ENCODE peak calls at places on chromosomes 6 and 20, in nine cellular contexts. One of them, this sample, is unnamed.

GRCh38 chr6:169780571-169781091 is 29.2 kb downstream of the ERMARD start:
- DNase-seq in SJSA1: no peak
- DNase-seq in dorsolateral prefrontal cortex: no peak
- DNase-seq in upper lobe of right lung: no peak
- DNase-seq in lower leg skin: no peak
- DNase-seq in aorta: no peak
- DNase-seq in adrenal gland: no peak
- DNase-seq in A549: no peak
- DNase-seq in spleen: no peak
- DNase-seq in this sample: no peak

GRCh38 chr6:33320315-33321181 is 3.0 kb upstream of the ZBTB22 start:
- DNase-seq in upper lobe of right lung: no peak
- DNase-seq in A549: no peak
- DNase-seq in lower leg skin: no peak
- DNase-seq in spleen: peak; percentile 77
- DNase-seq in SJSA1: no peak
- DNase-seq in dorsolateral prefrontal cortex: no peak
- DNase-seq in adrenal gland: peak; percentile 92
- DNase-seq in aorta: peak; percentile 91
- DNase-seq in this sample: peak; percentile 82

GRCh38 chr20:17620371-17621228 is 50.7 kb downstream of the DSTN start:
- DNase-seq in SJSA1: peak; percentile 39
- DNase-seq in aorta: peak; percentile 76
- DNase-seq in lower leg skin: no peak
- DNase-seq in dorsolateral prefrontal cortex: peak; percentile 2
- DNase-seq in spleen: peak; percentile 70
- DNase-seq in upper lobe of right lung: peak; percentile 57
- DNase-seq in A549: no peak
- DNase-seq in adrenal gland: no peak
- DNase-seq in this sample: peak; percentile 69

GRCh38 chr6:3252861-3253596 is 5.7 kb upstream of the PSMG4 start:
- DNase-seq in aorta: peak; percentile 52
- DNase-seq in dorsolateral prefrontal cortex: no peak
- DNase-seq in spleen: no peak
- DNase-seq in upper lobe of right lung: no peak
- DNase-seq in adrenal gland: no peak
- DNase-seq in SJSA1: no peak
- DNase-seq in lower leg skin: no peak
- DNase-seq in A549: no peak
- DNase-seq in this sample: peak; percentile 62

GRCh38 chr6:144415835-144416237 is 130.7 kb downstream of the UTRN start:
- DNase-seq in aorta: no peak
- DNase-seq in spleen: no peak
- DNase-seq in lower leg skin: no peak
- DNase-seq in SJSA1: no peak
- DNase-seq in adrenal gland: no peak
- DNase-seq in upper lobe of right lung: no peak
- DNase-seq in dorsolateral prefrontal cortex: no peak
- DNase-seq in A549: peak; percentile 14
- DNase-seq in this sample: no peak

GRCh38 chr6:136552054-136552453 is 1.8 kb upstream of the MAP7 start:
- DNase-seq in aorta: no peak
- DNase-seq in lower leg skin: no peak
- DNase-seq in A549: no peak
- DNase-seq in adrenal gland: no peak
- DNase-seq in spleen: no peak
- DNase-seq in upper lobe of right lung: no peak
- DNase-seq in SJSA1: no peak
- DNase-seq in dorsolateral prefrontal cortex: no peak
- DNase-seq in this sample: no peak

GRCh38 chr20:1373614-1374013 is 19.2 kb downstream of the FKBP1A start:
- DNase-seq in lower leg skin: no peak
- DNase-seq in upper lobe of right lung: no peak
- DNase-seq in SJSA1: no peak
- DNase-seq in dorsolateral prefrontal cortex: peak; percentile 65
- DNase-seq in spleen: no peak
- DNase-seq in adrenal gland: no peak
- DNase-seq in A549: no peak
- DNase-seq in aorta: no peak
- DNase-seq in this sample: no peak

GRCh38 chr20:23151885-23152284 is 65.8 kb upstream of the CD93 start:
- DNase-seq in lower leg skin: no peak
- DNase-seq in upper lobe of right lung: no peak
- DNase-seq in SJSA1: no peak
- DNase-seq in adrenal gland: no peak
- DNase-seq in aorta: no peak
- DNase-seq in dorsolateral prefrontal cortex: no peak
- DNase-seq in A549: no peak
- DNase-seq in spleen: no peak
- DNase-seq in this sample: no peak

GRCh38 chr6:53192590-53193232 is 44.1 kb upstream of the GCM1 start:
- DNase-seq in lower leg skin: no peak
- DNase-seq in dorsolateral prefrontal cortex: no peak
- DNase-seq in upper lobe of right lung: no peak
- DNase-seq in A549: no peak
- DNase-seq in spleen: no peak
- DNase-seq in aorta: no peak
- DNase-seq in adrenal gland: peak; percentile 51
- DNase-seq in SJSA1: no peak
- DNase-seq in this sample: no peak

GRCh38 chr6:35522660-35523658 is 10.3 kb upstream of the TULP1 start:
- DNase-seq in aorta: peak; percentile 92
- DNase-seq in upper lobe of right lung: peak; percentile 88
- DNase-seq in spleen: peak; percentile 92
- DNase-seq in adrenal gland: peak; percentile 71
- DNase-seq in SJSA1: peak; percentile 78
- DNase-seq in dorsolateral prefrontal cortex: peak; percentile 43
- DNase-seq in A549: peak; percentile 55
- DNase-seq in lower leg skin: peak; percentile 68
- DNase-seq in this sample: peak; percentile 88
- H3K4me3 ChIP-seq in aorta: no peak overlapping the region
- H3K4me3 ChIP-seq in upper lobe of right lung: peak overlapping the region; percentile 33
- H3K4me3 ChIP-seq in spleen: no peak overlapping the region
- H3K4me3 ChIP-seq in adrenal gland: no peak overlapping the region
- H3K4me3 ChIP-seq in SJSA1: no peak overlapping the region
- H3K4me3 ChIP-seq in dorsolateral prefrontal cortex: peak overlapping the region; percentile 24
- H3K4me3 ChIP-seq in A549: no peak overlapping the region
- H3K4me3 ChIP-seq in lower leg skin: no peak overlapping the region
- H3K4me3 ChIP-seq in this sample: no peak overlapping the region

GRCh38 chr6:7106215-7106751 is 1.5 kb upstream of the RREB1 start:
- DNase-seq in aorta: no peak
- DNase-seq in upper lobe of right lung: no peak
- DNase-seq in A549: no peak
- DNase-seq in lower leg skin: no peak
- DNase-seq in spleen: no peak
- DNase-seq in dorsolateral prefrontal cortex: no peak
- DNase-seq in adrenal gland: no peak
- DNase-seq in SJSA1: no peak
- DNase-seq in this sample: no peak
- H3K4me3 ChIP-seq in aorta: no peak overlapping the region
- H3K4me3 ChIP-seq in upper lobe of right lung: peak overlapping the region; percentile 97
- H3K4me3 ChIP-seq in A549: no peak overlapping the region
- H3K4me3 ChIP-seq in lower leg skin: no peak overlapping the region
- H3K4me3 ChIP-seq in spleen: peak overlapping the region; percentile 96
- H3K4me3 ChIP-seq in dorsolateral prefrontal cortex: peak overlapping the region; percentile 81
- H3K4me3 ChIP-seq in adrenal gland: no peak overlapping the region
- H3K4me3 ChIP-seq in SJSA1: peak overlapping the region; percentile 87
- H3K4me3 ChIP-seq in this sample: no peak overlapping the region

GRCh38 chr6:130202782-130203181 is 20.0 kb downstream of the SAMD3 start:
- DNase-seq in A549: no peak
- DNase-seq in dorsolateral prefrontal cortex: no peak
- DNase-seq in spleen: no peak
- DNase-seq in upper lobe of right lung: no peak
- DNase-seq in lower leg skin: no peak
- DNase-seq in SJSA1: no peak
- DNase-seq in adrenal gland: no peak
- DNase-seq in aorta: no peak
- DNase-seq in this sample: no peak
- H3K4me3 ChIP-seq in A549: no peak overlapping the region
- H3K4me3 ChIP-seq in dorsolateral prefrontal cortex: no peak overlapping the region
- H3K4me3 ChIP-seq in spleen: no peak overlapping the region
- H3K4me3 ChIP-seq in upper lobe of right lung: no peak overlapping the region
- H3K4me3 ChIP-seq in lower leg skin: no peak overlapping the region
- H3K4me3 ChIP-seq in SJSA1: no peak overlapping the region
- H3K4me3 ChIP-seq in adrenal gland: no peak overlapping the region
- H3K4me3 ChIP-seq in aorta: no peak overlapping the region
- H3K4me3 ChIP-seq in this sample: no peak overlapping the region

DNA sequence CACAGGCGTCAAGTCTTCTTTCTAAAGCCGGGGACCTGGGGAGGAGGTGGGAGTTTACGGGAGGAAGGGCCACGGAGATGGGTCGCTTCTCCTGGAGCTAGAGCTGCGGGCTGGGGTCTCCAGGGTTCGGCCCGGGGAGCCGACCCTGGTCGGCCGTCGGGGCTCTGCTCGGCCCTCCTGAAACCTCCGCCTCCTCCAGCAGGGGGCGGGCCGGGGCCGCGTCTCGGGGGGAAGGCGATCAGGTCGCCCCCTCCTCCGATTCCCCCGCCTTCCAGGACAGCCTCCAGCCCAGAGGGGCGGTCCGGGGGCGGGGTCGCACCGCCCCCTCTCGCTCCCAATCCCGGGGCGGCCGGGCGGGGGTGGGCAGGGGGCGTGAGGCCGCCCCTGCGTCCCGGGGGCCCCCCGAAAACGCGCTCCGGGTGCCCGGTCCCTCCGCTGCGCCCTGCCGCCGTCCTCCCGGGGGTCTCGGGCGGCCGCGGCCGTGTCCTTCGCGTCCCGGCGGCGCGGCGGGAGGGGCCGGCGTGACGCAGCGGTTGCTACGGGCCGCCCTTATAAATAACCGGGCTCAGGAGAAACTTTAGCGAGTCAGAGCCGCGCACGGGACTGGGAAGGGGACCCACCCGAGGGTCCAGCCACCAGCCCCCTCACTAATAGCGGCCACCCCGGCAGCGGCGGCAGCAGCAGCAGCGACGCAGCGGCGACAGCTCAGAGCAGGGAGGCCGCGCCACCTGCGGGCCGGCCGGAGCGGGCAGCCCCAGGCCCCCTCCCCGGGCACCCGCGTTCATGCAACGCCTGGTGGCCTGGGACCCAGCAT is at the start of gene CEBPB:
- DNase-seq in lower leg skin: peak; percentile 91
- DNase-seq in SJSA1: peak; percentile 91
- DNase-seq in spleen: peak; percentile 98
- DNase-seq in adrenal gland: peak; percentile 94
- DNase-seq in dorsolateral prefrontal cortex: peak; percentile 73
- DNase-seq in aorta: peak; percentile 97
- DNase-seq in A549: peak; percentile 93
- DNase-seq in upper lobe of right lung: peak; percentile 96
- DNase-seq in this sample: peak; percentile 97
- H3K4me3 ChIP-seq in lower leg skin: peak within 1 kb of the TSS; percentile 89
- H3K4me3 ChIP-seq in SJSA1: peak within 1 kb of the TSS; percentile 100
- H3K4me3 ChIP-seq in spleen: peak within 1 kb of the TSS; percentile 88
- H3K4me3 ChIP-seq in adrenal gland: peak within 1 kb of the TSS; percentile 56
- H3K4me3 ChIP-seq in dorsolateral prefrontal cortex: peak within 1 kb of the TSS; percentile 85
- H3K4me3 ChIP-seq in aorta: peak within 1 kb of the TSS; percentile 87
- H3K4me3 ChIP-seq in A549: peak within 1 kb of the TSS; percentile 98
- H3K4me3 ChIP-seq in upper lobe of right lung: peak within 1 kb of the TSS; percentile 87
- H3K4me3 ChIP-seq in this sample: peak within 1 kb of the TSS; percentile 79

GRCh38 chr20:53678315-53678989 is 84.8 kb upstream of the ZNF217 start:
- DNase-seq in dorsolateral prefrontal cortex: no peak
- DNase-seq in aorta: no peak
- DNase-seq in spleen: no peak
- DNase-seq in SJSA1: no peak
- DNase-seq in A549: no peak
- DNase-seq in lower leg skin: no peak
- DNase-seq in upper lobe of right lung: no peak
- DNase-seq in adrenal gland: no peak
- DNase-seq in this sample: no peak
- H3K4me3 ChIP-seq in dorsolateral prefrontal cortex: no peak overlapping the region
- H3K4me3 ChIP-seq in aorta: no peak overlapping the region
- H3K4me3 ChIP-seq in spleen: no peak overlapping the region
- H3K4me3 ChIP-seq in SJSA1: no peak overlapping the region
- H3K4me3 ChIP-seq in A549: no peak overlapping the region
- H3K4me3 ChIP-seq in lower leg skin: no peak overlapping the region
- H3K4me3 ChIP-seq in upper lobe of right lung: no peak overlapping the region
- H3K4me3 ChIP-seq in adrenal gland: no peak overlapping the region
- H3K4me3 ChIP-seq in this sample: no peak overlapping the region

GRCh38 chr6:123763904-123764303 is 39.8 kb upstream of the NKAIN2 start:
- DNase-seq in A549: no peak
- DNase-seq in upper lobe of right lung: no peak
- DNase-seq in spleen: no peak
- DNase-seq in adrenal gland: no peak
- DNase-seq in dorsolateral prefrontal cortex: no peak
- DNase-seq in lower leg skin: no peak
- DNase-seq in SJSA1: no peak
- DNase-seq in aorta: no peak
- DNase-seq in this sample: no peak

GRCh38 chr6:123768939-123769338 is 34.7 kb upstream of the NKAIN2 start:
- DNase-seq in upper lobe of right lung: no peak
- DNase-seq in aorta: no peak
- DNase-seq in spleen: no peak
- DNase-seq in dorsolateral prefrontal cortex: no peak
- DNase-seq in adrenal gland: no peak
- DNase-seq in A549: no peak
- DNase-seq in SJSA1: no peak
- DNase-seq in lower leg skin: no peak
- DNase-seq in this sample: no peak

GRCh38 chr6:123769431-123769830 is 34.2 kb upstream of the NKAIN2 start:
- DNase-seq in spleen: no peak
- DNase-seq in adrenal gland: no peak
- DNase-seq in aorta: no peak
- DNase-seq in upper lobe of right lung: no peak
- DNase-seq in dorsolateral prefrontal cortex: no peak
- DNase-seq in SJSA1: no peak
- DNase-seq in lower leg skin: no peak
- DNase-seq in A549: no peak
- DNase-seq in this sample: no peak

GRCh38 chr6:123759472-123759871 is 44.2 kb upstream of the NKAIN2 start:
- DNase-seq in upper lobe of right lung: no peak
- DNase-seq in lower leg skin: no peak
- DNase-seq in aorta: no peak
- DNase-seq in spleen: no peak
- DNase-seq in dorsolateral prefrontal cortex: no peak
- DNase-seq in A549: no peak
- DNase-seq in SJSA1: no peak
- DNase-seq in adrenal gland: no peak
- DNase-seq in this sample: no peak

DNA sequence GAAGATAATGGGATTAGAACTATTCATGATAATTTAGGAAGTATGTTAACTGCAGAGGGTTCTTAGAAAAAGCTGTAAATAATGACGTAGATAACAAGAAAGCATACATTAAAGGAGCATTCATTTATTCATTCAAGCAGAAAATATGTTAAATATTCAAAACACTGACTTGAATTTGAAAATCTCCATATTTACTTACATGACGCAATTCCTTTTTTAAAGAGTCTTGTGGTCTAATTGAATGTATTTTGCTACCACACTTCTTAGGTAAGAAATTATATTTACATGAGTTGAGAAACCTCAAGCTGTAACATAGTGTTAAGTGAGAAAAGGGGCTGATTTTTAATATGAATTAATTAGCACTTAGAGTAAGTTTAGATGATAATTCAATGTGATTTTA is 38.9 kb upstream of the NKAIN2 start:
- DNase-seq in dorsolateral prefrontal cortex: no peak
- DNase-seq in lower leg skin: no peak
- DNase-seq in aorta: no peak
- DNase-seq in upper lobe of right lung: no peak
- DNase-seq in A549: no peak
- DNase-seq in SJSA1: no peak
- DNase-seq in adrenal gland: no peak
- DNase-seq in spleen: no peak
- DNase-seq in this sample: no peak
- H3K4me3 ChIP-seq in dorsolateral prefrontal cortex: no peak overlapping the region
- H3K4me3 ChIP-seq in lower leg skin: no peak overlapping the region
- H3K4me3 ChIP-seq in aorta: no peak overlapping the region
- H3K4me3 ChIP-seq in upper lobe of right lung: no peak overlapping the region
- H3K4me3 ChIP-seq in A549: no peak overlapping the region
- H3K4me3 ChIP-seq in SJSA1: no peak overlapping the region
- H3K4me3 ChIP-seq in adrenal gland: no peak overlapping the region
- H3K4me3 ChIP-seq in spleen: no peak overlapping the region
- H3K4me3 ChIP-seq in this sample: no peak overlapping the region